ENCODE peak calls at places on chromosomes 11 and 22, in eight cellular contexts. C is SJSA1; K is colonic mucosa; S is naive thymus-derived CD4-positive, alpha-beta T cell; O is DND-41; U is ovary; P is pancreas; X is IMR-90. F is an unnamed sample. For H3K4me1, the result is how much of the 10 kb centered on the place peaks cover.

GRCh38 chr11:131246589-131247164 is 123.7 kb upstream of the NTM start:
- DNase-seq in C (no peak), K (peak), S (no peak), O (peak), U (no peak), P (peak), X (no peak), F (peak)

GRCh38 chr22:35986085-35986484 is 42.5 kb downstream of the RBFOX2 start:
- DNase-seq in C (no peak), K (no peak), S (no peak), O (no peak), U (no peak), P (no peak), X (peak), F (no peak)

GRCh38 chr11:6603287-6604080 is at the start of the genes ILK and RRP8:
- DNase-seq in C (peak), K (peak), S (peak), O (peak), U (peak), P (peak), X (peak), F (peak)

GRCh38 chr11:69971741-69972140 is 106.4 kb upstream of the ANO1 start:
- DNase-seq in C (no peak), K (no peak), S (no peak), O (no peak), U (no peak), P (no peak), X (no peak), F (no peak)

GRCh38 chr11:33874910-33875490 is 16.9 kb downstream of the LMO2 start:
- DNase-seq in C (no peak), K (no peak), S (no peak), O (no peak), U (no peak), P (no peak), X (no peak), F (no peak)

GRCh38 chr22:24190159-24190540 is 8.9 kb downstream of the SUSD2 start:
- DNase-seq in C (no peak), K (no peak), S (no peak), O (no peak), U (no peak), P (peak), X (no peak), F (no peak)

GRCh38 chr11:31060880-31061279 is 308.7 kb downstream of the DCDC1 start:
- DNase-seq in C (no peak), K (no peak), S (no peak), O (no peak), U (no peak), P (no peak), X (peak), F (no peak)

GRCh38 chr11:17738350-17739207 is 4.0 kb downstream of the KCNC1 start:
- DNase-seq in C (no peak), K (no peak), S (no peak), O (no peak), U (no peak), P (no peak), X (no peak), F (no peak)

GRCh38 chr11:9951714-9952275 is 287.9 kb downstream of the SWAP70 start:
- DNase-seq in C (no peak), K (no peak), S (no peak), O (no peak), U (no peak), P (no peak), X (no peak), F (no peak)

GRCh38 chr11:10925149-10925926 is 67.5 kb upstream of the ZBED5 start:
- DNase-seq in C (no peak), K (no peak), S (no peak), O (no peak), U (no peak), P (no peak), X (no peak), F (no peak)

GRCh38 chr11:45354976-45355705 is 69.0 kb upstream of the SYT13 start:
- DNase-seq in C (no peak), K (peak), S (peak), O (no peak), U (peak), P (peak), X (peak), F (peak)

GRCh38 chr11:46330154-46330886 is 16.9 kb upstream of the DGKZ start:
- DNase-seq in C (no peak), K (no peak), S (no peak), O (peak), U (no peak), P (no peak), X (no peak), F (no peak)

GRCh38 chr11:94786264-94787126 is 18.3 kb downstream of the AMOTL1 start:
- DNase-seq in C (no peak), K (no peak), S (no peak), O (no peak), U (no peak), P (no peak), X (peak), F (no peak)

GRCh38 chr22:19891350-19892248 is 36.9 kb upstream of the GNB1L start:
- DNase-seq in C (peak), K (no peak), S (peak), O (peak), U (no peak), P (no peak), X (peak), F (no peak)

GRCh38 chr22:30636226-30637077 is 871 bp downstream of the SLC35E4 start:
- DNase-seq in C (no peak), K (peak), S (peak), O (no peak), U (peak), P (peak), X (no peak), F (peak)

GRCh38 chr11:66892926-66893325 is 36.1 kb downstream of the LRFN4 start:
- DNase-seq in C (no peak), K (no peak), S (no peak), O (no peak), U (no peak), P (no peak), X (peak), F (no peak)

GRCh38 chr11:120603071-120603470 is 91.5 kb downstream of the GRIK4 start:
- DNase-seq in C (no peak), K (no peak), S (no peak), O (no peak), U (no peak), P (no peak), X (no peak), F (no peak)

GRCh38 chr11:107272561-107272960 is 185.1 kb downstream of the CWF19L2 start:
- DNase-seq in C (no peak), K (no peak), S (no peak), O (no peak), U (no peak), P (no peak), X (no peak), F (no peak)

GRCh38 chr11:129917231-129917630 is 21.9 kb upstream of the NFRKB start:
- DNase-seq in C (no peak), K (no peak), S (no peak), O (no peak), U (no peak), P (no peak), X (peak), F (no peak)

GRCh38 chr11:134901536-134901935 is 489.5 kb upstream of the B3GAT1 start:
- DNase-seq in C (no peak), K (no peak), S (no peak), O (no peak), U (no peak), P (no peak), X (no peak), F (no peak)

GRCh38 chr11:64864135-64864472 is 14.3 kb downstream of the EHD1 start:
- DNase-seq in C (no peak), K (no peak), S (no peak), O (no peak), U (peak), P (peak), X (no peak), F (no peak)
- H3K4me1 ChIP-seq in C (half or more), K (under half), S (half or more), O (under half), U (under half), P (under half), X (under half), F (half or more)

GRCh38 chr11:20060180-20060579 is 100.1 kb downstream of the DBX1 start:
- DNase-seq in C (no peak), K (no peak), S (no peak), O (no peak), U (no peak), P (no peak), X (no peak), F (no peak)
- H3K4me1 ChIP-seq in C (under half), K (under half), S (under half), O (under half), U (under half), P (under half), X (under half), F (under half)

DNA sequence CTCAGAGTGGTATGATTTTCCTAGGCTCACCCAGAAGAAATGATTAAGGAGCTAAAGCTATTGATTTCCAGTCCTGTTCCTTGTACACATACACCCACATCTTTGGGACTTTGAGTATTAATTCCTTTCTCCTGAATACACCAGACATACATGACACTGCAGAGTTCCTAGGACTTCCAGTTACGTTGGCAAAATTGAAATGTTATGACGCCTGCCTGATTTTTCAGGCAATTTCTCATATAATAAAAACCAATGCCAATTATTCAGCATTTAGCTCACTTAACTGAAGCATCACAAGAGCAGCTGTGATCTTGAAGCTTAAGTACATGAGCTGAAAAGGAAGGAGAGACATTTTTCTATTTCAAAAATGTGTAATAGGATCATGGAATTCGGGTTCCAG is 4.5 kb downstream of the CLMP start:
- DNase-seq in C (no peak), K (no peak), S (no peak), O (no peak), U (no peak), P (no peak), X (no peak), F (no peak)
- H3K4me1 ChIP-seq in C (under half), K (under half), S (under half), O (under half), U (under half), P (under half), X (under half), F (under half)

GRCh38 chr11:103656382-103656781 is 380.1 kb upstream of the DDI1 start:
- DNase-seq in C (no peak), K (no peak), S (no peak), O (no peak), U (no peak), P (no peak), X (no peak), F (no peak)
- H3K4me1 ChIP-seq in C (under half), K (under half), S (under half), O (under half), U (under half), P (under half), X (under half), F (under half)